ENCODE peak calls at places on chromosomes 7 and 10, in four cellular contexts. B, A, S and H are unnamed samples.

GRCh38 chr7:76220185-76221057 is 18.7 kb downstream of the SRRM3 start:
- DNase-seq in B (peak), A (no peak), S (no peak), H (no peak)

GRCh38 chr10:132146941-132147915 is 39.5 kb upstream of the DPYSL4 start:
- DNase-seq in B (no peak), A (no peak), S (no peak), H (no peak)

GRCh38 chr7:138297526-138297925 is 162.5 kb upstream of the TRIM24 start:
- DNase-seq in B (no peak), A (no peak), S (no peak), H (no peak)

GRCh38 chr7:90401989-90402388 is 1.3 kb upstream of the CLDN12 start:
- DNase-seq in B (no peak), A (no peak), S (no peak), H (no peak)

GRCh38 chr7:52017802-52018679 is 701.4 kb upstream of the COBL start:
- DNase-seq in B (peak), A (peak), S (peak), H (peak)

GRCh38 chr7:114539575-114539974 is 125.0 kb downstream of the FOXP2 start:
- DNase-seq in B (peak), A (peak), S (no peak), H (no peak)

GRCh38 chr10:114600067-114600466 is 58.0 kb downstream of the ABLIM1 start:
- DNase-seq in B (no peak), A (no peak), S (no peak), H (no peak)

GRCh38 chr7:2719007-2719406 is 31.0 kb downstream of the AMZ1 start:
- DNase-seq in B (no peak), A (peak), S (peak), H (peak)

GRCh38 chr10:119483839-119484238 is 58.7 kb downstream of the RGS10 start:
- DNase-seq in B (no peak), A (no peak), S (no peak), H (no peak)

GRCh38 chr10:129936923-129937300 is 27.2 kb downstream of the EBF3 start:
- DNase-seq in B (no peak), A (no peak), S (no peak), H (no peak)

GRCh38 chr7:23357190-23358093 is 58.3 kb downstream of the MALSU1 start:
- DNase-seq in B (peak), A (peak), S (peak), H (peak)

GRCh38 chr7:95139922-95140321 is 184.4 kb downstream of the PON1 start:
- DNase-seq in B (no peak), A (no peak), S (no peak), H (no peak)

GRCh38 chr7:1227071-1227804 is 5.4 kb upstream of the UNCX start:
- DNase-seq in B (no peak), A (no peak), S (no peak), H (no peak)

GRCh38 chr7:67006966-67007365 is 10.3 kb downstream of the TYW1 start:
- DNase-seq in B (no peak), A (no peak), S (no peak), H (no peak)

GRCh38 chr10:71531485-71532446 is 135.0 kb downstream of the CDH23 start:
- DNase-seq in B (no peak), A (peak), S (peak), H (peak)

GRCh38 chr7:137454169-137455166 is 110.9 kb upstream of the PTN start:
- DNase-seq in B (peak), A (peak), S (peak), H (peak)

GRCh38 chr10:61588770-61589211 is 73.9 kb upstream of the CABCOCO1 start:
- DNase-seq in B (no peak), A (no peak), S (no peak), H (no peak)

GRCh38 chr10:89741126-89741762 is 39.9 kb downstream of the KIF20B start:
- DNase-seq in B (no peak), A (no peak), S (no peak), H (no peak)

GRCh38 chr7:107304063-107304462 is 135.3 kb downstream of the HBP1 start:
- DNase-seq in B (no peak), A (no peak), S (no peak), H (no peak)

GRCh38 chr7:135349746-135350145 is 116.1 kb downstream of the STRA8 start:
- DNase-seq in B (peak), A (no peak), S (no peak), H (no peak)

GRCh38 chr10:72275351-72276012 is 1.8 kb downstream of the DDIT4 start:
- DNase-seq in B (peak), A (peak), S (no peak), H (no peak)

GRCh38 chr7:74069790-74070618 is 13.6 kb upstream of the LIMK1 start:
- DNase-seq in B (no peak), A (no peak), S (no peak), H (no peak)

GRCh38 chr10:114281461-114281860 is 42.4 kb downstream of the VWA2 start:
- DNase-seq in B (no peak), A (no peak), S (no peak), H (no peak)

GRCh38 chr10:84665883-84666463 is 337.6 kb downstream of the CCSER2 start:
- DNase-seq in B (no peak), A (peak), S (peak), H (peak)

GRCh38 chr10:103761075-103761920 is 94.1 kb downstream of the SH3PXD2A start:
- DNase-seq in B (peak), A (no peak), S (no peak), H (no peak)

GRCh38 chr10:78543026-78543748 is 509.5 kb downstream of the RPS24 start:
- DNase-seq in B (no peak), A (no peak), S (no peak), H (no peak)

GRCh38 chr7:30149640-30150272 is 15.0 kb downstream of the MTURN start:
- DNase-seq in B (no peak), A (no peak), S (no peak), H (no peak)

GRCh38 chr7:143248781-143249354 is 14.4 kb upstream of the GSTK1 start:
- DNase-seq in B (no peak), A (no peak), S (no peak), H (no peak)

GRCh38 chr10:28410420-28411135 is 107.7 kb upstream of the MPP7 start:
- DNase-seq in B (no peak), A (no peak), S (no peak), H (no peak)

GRCh38 chr7:28069788-28070187 is 110.8 kb downstream of the JAZF1 start:
- DNase-seq in B (peak), A (no peak), S (no peak), H (no peak)

GRCh38 chr7:93551063-93551895 is 23.2 kb downstream of the CALCR start:
- DNase-seq in B (peak), A (peak), S (peak), H (no peak)

GRCh38 chr7:1963575-1963974 is 269.2 kb downstream of the MAD1L1 start:
- DNase-seq in B (no peak), A (no peak), S (no peak), H (no peak)

GRCh38 chr7:64643567-64643966 is 22.4 kb upstream of the ZNF107 start:
- DNase-seq in B (no peak), A (no peak), S (no peak), H (no peak)
- TF ChIP-seq CTCF in B (no peak), A (no peak), S (no peak), H (no peak)

DNA sequence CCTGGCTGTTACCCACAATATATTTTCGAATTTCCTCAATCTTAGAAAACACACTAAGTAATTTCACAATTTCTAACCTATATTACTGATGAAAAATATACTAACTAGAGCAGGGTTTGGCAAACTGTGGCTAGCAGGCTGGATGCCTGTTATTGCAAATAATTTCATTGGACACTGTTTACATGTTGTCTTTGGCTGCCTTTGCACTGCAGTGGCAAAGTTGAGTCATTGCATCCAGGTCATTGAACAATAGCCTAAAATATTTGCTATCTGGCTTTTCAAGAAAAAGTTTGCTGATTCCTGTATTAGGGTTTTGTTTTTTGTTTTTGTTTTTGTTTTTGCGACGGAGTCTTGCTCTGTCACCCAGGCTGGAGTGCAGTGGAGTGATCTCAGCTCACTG is 47.2 kb downstream of the KIF11 start:
- DNase-seq in B (peak), A (no peak), S (no peak), H (no peak)
- TF ChIP-seq CTCF in B (no peak), A (no peak), S (no peak), H (no peak)

GRCh38 chr7:151992375-151992774 is 33.1 kb upstream of the GALNT11 start:
- DNase-seq in B (no peak), A (peak), S (peak), H (peak)
- TF ChIP-seq CTCF in B (no peak), A (peak), S (peak), H (no peak)

DNA sequence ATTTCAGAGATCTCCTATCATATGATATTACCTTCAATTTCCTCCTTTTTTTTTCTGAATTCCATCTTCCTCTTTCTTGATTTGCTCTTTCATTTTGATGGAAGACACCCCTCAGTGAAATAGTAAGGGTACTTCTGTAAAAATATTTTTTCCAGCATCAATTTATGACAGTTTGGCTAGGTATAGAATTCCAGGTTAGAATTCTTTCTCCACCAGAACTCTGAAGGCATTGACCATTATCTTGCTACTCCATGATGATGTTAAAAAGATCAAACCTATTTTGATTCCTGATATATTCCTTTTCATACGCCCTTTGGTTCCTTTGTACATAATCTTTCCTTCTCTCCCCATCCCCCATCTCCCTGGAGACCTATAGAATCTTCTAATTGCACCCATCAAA is 48.4 kb downstream of the MTPAP start:
- DNase-seq in B (no peak), A (no peak), S (no peak), H (no peak)
- TF ChIP-seq CTCF in B (no peak), A (no peak), S (no peak), H (no peak)

DNA sequence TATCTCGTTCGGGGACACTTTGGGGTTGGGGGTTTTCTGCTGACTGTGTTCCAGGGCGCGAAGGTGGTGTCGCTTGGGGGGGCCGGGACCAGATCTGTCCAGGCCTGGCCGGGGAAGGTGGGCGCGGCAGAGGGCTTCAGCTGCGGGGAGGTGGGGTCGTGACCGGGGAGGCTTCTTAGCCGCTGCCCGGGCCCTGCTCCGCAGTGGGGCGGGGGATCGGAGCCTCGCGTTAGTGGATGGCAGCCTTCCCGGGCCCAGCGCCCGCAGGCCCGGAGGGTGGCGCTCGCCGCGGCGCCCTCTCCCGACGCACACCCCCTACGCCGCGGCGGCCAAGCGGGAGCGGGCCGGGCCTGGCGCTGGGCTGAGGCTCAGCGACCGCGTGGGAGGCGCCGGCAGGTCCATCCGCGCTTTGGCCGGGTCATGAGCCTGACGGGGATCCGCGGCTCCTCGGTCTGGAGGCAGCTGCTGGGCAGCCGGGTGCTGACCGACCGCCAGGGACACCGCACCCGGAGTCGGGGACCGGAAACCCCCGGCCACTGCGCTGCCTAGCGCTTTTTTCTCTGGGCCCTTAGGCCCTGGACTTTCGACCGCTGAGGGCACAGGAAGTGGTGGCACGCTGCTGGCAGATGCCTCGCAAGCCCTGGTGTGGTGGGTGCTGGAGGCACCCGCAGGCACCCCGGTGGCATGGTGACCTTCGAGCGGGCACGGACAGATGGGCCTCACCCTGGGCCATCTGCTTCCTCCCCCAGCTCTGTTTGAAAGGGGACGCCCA is 1.2 kb downstream of the AGAP3 start:
- DNase-seq in B (peak), A (peak), S (peak), H (peak)
- TF ChIP-seq CTCF in B (peak), A (peak), S (peak), H (peak)

GRCh38 chr7:149573519-149573918 is 75.9 kb upstream of the ZNF746 start:
- DNase-seq in B (no peak), A (no peak), S (no peak), H (no peak)
- TF ChIP-seq CTCF in B (no peak), A (no peak), S (no peak), H (no peak)